ENCODE peak calls at places on chromosomes 16 and 17, in eight cellular contexts. G is foreskin keratinocyte; V is heart left ventricle; I is aorta; E is SJSA1; T is CD4-positive, alpha-beta memory T cell; M is GM23338; Q is mammary epithelial cell. F is an unnamed sample.

GRCh38 chr16:27314986-27315332 is 1.2 kb downstream of the IL4R start:
- DNase-seq in T (no peak), Q (no peak), V (no peak), E (no peak), I (no peak), M (no peak), G (no peak), F (no peak)

GRCh38 chr17:17694229-17695081 is 13.2 kb downstream of the RAI1 start:
- DNase-seq in V (peak; percentile 80), G (no peak), E (peak; percentile 73), T (peak; percentile 77), M (peak; percentile 81), Q (peak; percentile 71), I (peak; percentile 88), F (peak; percentile 79)

GRCh38 chr16:986411-986810 is 4.8 kb downstream of the SOX8 start:
- DNase-seq in M (no peak), I (no peak), G (no peak), E (no peak), Q (no peak), T (no peak), V (no peak), F (no peak)

GRCh38 chr16:3957344-3957980 is 76.9 kb upstream of the CREBBP start:
- DNase-seq in I (no peak), V (no peak), Q (no peak), M (peak; percentile 17), G (no peak), T (no peak), E (no peak), F (no peak)

GRCh38 chr16:17273142-17273561 is 197.6 kb downstream of the XYLT1 start:
- DNase-seq in E (peak; percentile 75), I (no peak), T (no peak), V (no peak), G (peak; percentile 62), M (no peak), Q (peak; percentile 78), F (no peak)

GRCh38 chr16:17951273-17951845 is 385.2 kb downstream of the NPIPA8 start:
- DNase-seq in I (no peak), V (no peak), T (no peak), Q (no peak), G (no peak), M (no peak), E (no peak), F (no peak)

GRCh38 chr16:56372938-56373337 is 52.4 kb downstream of the AMFR start:
- DNase-seq in I (no peak), E (no peak), T (no peak), Q (no peak), G (no peak), M (peak; percentile 7), V (no peak), F (no peak)

GRCh38 chr17:10123093-10123492 is 75.3 kb downstream of the GAS7 start:
- DNase-seq in M (no peak), Q (no peak), T (no peak), E (no peak), V (no peak), I (no peak), G (no peak), F (no peak)

GRCh38 chr16:57906385-57907316 is 64.3 kb downstream of the CNGB1 start:
- DNase-seq in E (no peak), V (no peak), I (no peak), G (no peak), M (peak; percentile 81), Q (no peak), T (peak; percentile 9), F (no peak)

GRCh38 chr17:78661092-78661770 is 84.0 kb upstream of the DNAH17 start:
- DNase-seq in Q (peak; percentile 90), V (no peak), M (no peak), G (peak; percentile 90), I (no peak), T (no peak), E (no peak), F (no peak)

GRCh38 chr17:56297142-56297541 is 143.9 kb downstream of the ANKFN1 start:
- DNase-seq in Q (no peak), V (no peak), G (no peak), I (no peak), M (no peak), E (peak; percentile 86), T (no peak), F (no peak)

GRCh38 chr16:24921229-24921628 is 75.5 kb downstream of the SLC5A11 start:
- DNase-seq in T (no peak), Q (no peak), V (no peak), I (no peak), E (no peak), M (no peak), G (no peak), F (no peak)

GRCh38 chr16:86823125-86823524 is 244.8 kb downstream of the FOXL1 start:
- DNase-seq in E (no peak), G (no peak), M (no peak), Q (no peak), T (no peak), I (no peak), V (no peak), F (no peak)

GRCh38 chr17:1475321-1475854 is 17.1 kb downstream of the MYO1C start:
- DNase-seq in G (no peak), V (no peak), T (no peak), E (no peak), Q (no peak), I (no peak), M (no peak), F (no peak)

GRCh38 chr17:73340093-73340596 is 28.3 kb upstream of the CDC42EP4 start:
- DNase-seq in T (no peak), I (peak; percentile 68), G (peak; percentile 97), E (peak; percentile 90), V (no peak), M (no peak), Q (peak; percentile 100), F (peak; percentile 67)

GRCh38 chr17:63760771-63761539 is 12.4 kb downstream of the CCDC47 start:
- DNase-seq in M (no peak), V (no peak), Q (peak; percentile 68), I (no peak), G (no peak), T (no peak), E (no peak), F (no peak)

GRCh38 chr17:63694229-63694973 is 5.5 kb downstream of the LIMD2 start:
- DNase-seq in I (no peak), M (peak; percentile 64), E (no peak), V (no peak), Q (no peak), T (peak; percentile 38), G (no peak), F (no peak)

GRCh38 chr16:88655053-88655732 is 4.3 kb upstream of the CYBA start:
- DNase-seq in I (peak; percentile 47), G (no peak), T (no peak), Q (no peak), V (no peak), M (no peak), E (no peak), F (no peak)

GRCh38 chr17:17994271-17994670 is 21.6 kb downstream of the DRC3 start:
- DNase-seq in T (no peak), E (no peak), G (no peak), Q (no peak), V (no peak), I (no peak), M (peak; percentile 91), F (no peak)

GRCh38 chr16:79618712-79619050 is 18.1 kb upstream of the MAF start:
- DNase-seq in M (no peak), G (no peak), V (no peak), E (no peak), Q (no peak), I (no peak), T (no peak), F (no peak)

GRCh38 chr16:81558444-81559175 is 114.0 kb downstream of the CMIP start:
- DNase-seq in M (peak; percentile 61), I (peak; percentile 56), V (no peak), T (no peak), Q (no peak), G (no peak), E (no peak), F (peak; percentile 87)

GRCh38 chr17:66848496-66848895 is 13.6 kb downstream of the CACNG5 start:
- DNase-seq in T (no peak), E (peak; percentile 37), I (no peak), M (no peak), Q (no peak), V (no peak), G (no peak), F (no peak)

GRCh38 chr16:88108762-88109161 is 157.5 kb downstream of the BANP start:
- DNase-seq in M (no peak), V (no peak), Q (no peak), E (no peak), I (no peak), T (no peak), G (no peak), F (no peak)

GRCh38 chr17:31195305-31195704 is 100.5 kb downstream of the NF1 start:
- DNase-seq in M (no peak), V (no peak), E (no peak), T (no peak), G (no peak), I (no peak), Q (no peak), F (no peak)

GRCh38 chr17:76262732-76263344 is 2.3 kb upstream of the UBALD2 start:
- DNase-seq in T (no peak), G (no peak), I (no peak), E (no peak), M (no peak), Q (peak; percentile 44), V (no peak), F (no peak)
- H3K4me1 ChIP-seq in T (peaks cover 36% of the 10 kb centered on the region), G (peaks cover 18% of the 10 kb centered on the region), I (no peaks in the 10 kb centered on the region), E (peaks cover 47% of the 10 kb centered on the region), M (peaks cover 7% of the 10 kb centered on the region), Q (peaks cover 47% of the 10 kb centered on the region), V (peaks cover 40% of the 10 kb centered on the region), F (peaks cover 60% of the 10 kb centered on the region)

GRCh38 chr17:21198411-21198810 is 15.6 kb downstream of the TMEM11 start:
- DNase-seq in T (no peak), M (no peak), I (no peak), V (no peak), Q (no peak), E (no peak), G (no peak), F (no peak)
- H3K4me1 ChIP-seq in T (peaks cover 6% of the 10 kb centered on the region), M (peaks cover 36% of the 10 kb centered on the region), I (no peaks in the 10 kb centered on the region), V (peaks cover 57% of the 10 kb centered on the region), Q (peaks cover 31% of the 10 kb centered on the region), E (no peaks in the 10 kb centered on the region), G (no peaks in the 10 kb centered on the region), F (peaks cover 22% of the 10 kb centered on the region)

GRCh38 chr16:84738255-84739038 is 38.6 kb downstream of the USP10 start:
- DNase-seq in V (peak; percentile 71), G (no peak), I (peak; percentile 78), T (peak; percentile 79), M (peak; percentile 95), Q (peak; percentile 72), E (peak; percentile 84), F (peak; percentile 78)
- H3K4me1 ChIP-seq in V (peaks cover 76% of the 10 kb centered on the region), G (peaks cover 7% of the 10 kb centered on the region), I (no peaks in the 10 kb centered on the region), T (peaks cover 33% of the 10 kb centered on the region), M (peaks cover 84% of the 10 kb centered on the region), Q (peaks cover 40% of the 10 kb centered on the region), E (peaks cover 33% of the 10 kb centered on the region), F (peaks cover 57% of the 10 kb centered on the region)

GRCh38 chr17:27526603-27527002 is 70.4 kb downstream of the KSR1 start:
- DNase-seq in Q (no peak), G (no peak), T (no peak), I (peak; percentile 69), M (peak; percentile 69), V (peak; percentile 48), E (no peak), F (peak; percentile 78)
- H3K4me1 ChIP-seq in Q (no peaks in the 10 kb centered on the region), G (no peaks in the 10 kb centered on the region), T (peaks cover 10% of the 10 kb centered on the region), I (no peaks in the 10 kb centered on the region), M (peaks cover 34% of the 10 kb centered on the region), V (no peaks in the 10 kb centered on the region), E (peaks cover 42% of the 10 kb centered on the region), F (peaks cover 63% of the 10 kb centered on the region)

GRCh38 chr16:8957509-8958157 is 6.1 kb downstream of the USP7 start:
- DNase-seq in G (no peak), Q (no peak), M (no peak), E (no peak), I (no peak), V (no peak), T (no peak), F (no peak)
- H3K4me1 ChIP-seq in G (peaks cover 31% of the 10 kb centered on the region), Q (peaks cover 33% of the 10 kb centered on the region), M (peaks cover 65% of the 10 kb centered on the region), E (peaks cover 50% of the 10 kb centered on the region), I (peaks cover 6% of the 10 kb centered on the region), V (peaks cover 91% of the 10 kb centered on the region), T (peaks cover 90% of the 10 kb centered on the region), F (peaks cover 79% of the 10 kb centered on the region)